ENCODE peak calls at places on chromosomes 2 and 18, in eight cellular contexts. N, B, H, U, F, R, P and Q are unnamed samples.
A peak's percentile ranks its signal among the peaks of the same experiment; 100 is the strongest.

GRCh38 chr2:27857417-27858172 is 32.6 kb downstream of the RBKS start:
- DNase-seq in P (no peak), R (peak; percentile 15), H (peak; percentile 93), U (peak; percentile 75), F (no peak), N (no peak), B (no peak), Q (peak; percentile 32)

GRCh38 chr2:143728498-143728897 is 599.3 kb downstream of the ARHGAP15 start:
- DNase-seq in P (no peak), B (no peak), U (no peak), F (no peak), H (peak; percentile 87), R (no peak), N (no peak), Q (no peak)

GRCh38 chr2:241163601-241164118 is 13.4 kb downstream of the PPP1R7 start:
- DNase-seq in P (no peak), R (no peak), H (no peak), F (no peak), B (no peak), U (no peak), N (no peak), Q (no peak)

GRCh38 chr2:206970589-206971375 is 31.5 kb downstream of the CPO start:
- DNase-seq in P (no peak), F (no peak), R (no peak), U (no peak), H (no peak), B (no peak), N (no peak), Q (no peak)

GRCh38 chr2:29015701-29016470 is 34.8 kb downstream of the TOGARAM2 start:
- DNase-seq in N (no peak), H (no peak), F (no peak), B (no peak), P (no peak), R (peak; percentile 16), U (no peak), Q (peak; percentile 95)

GRCh38 chr2:235542728-235543125 is 48.9 kb downstream of the AGAP1 start:
- DNase-seq in B (no peak), H (no peak), N (no peak), P (no peak), F (no peak), U (no peak), R (no peak), Q (no peak)

GRCh38 chr2:238403632-238404405 is 22.9 kb upstream of the ASB1 start:
- DNase-seq in N (no peak), P (no peak), B (no peak), R (no peak), F (no peak), H (no peak), U (no peak), Q (no peak)

GRCh38 chr18:11522992-11523391 is 86.4 kb upstream of the SLC35G4 start:
- DNase-seq in N (no peak), R (no peak), H (no peak), U (no peak), P (no peak), B (no peak), F (no peak), Q (no peak)

GRCh38 chr2:127061377-127062273 is 45.3 kb downstream of the BIN1 start:
- DNase-seq in B (no peak), N (no peak), U (peak; percentile 21), F (no peak), P (no peak), H (no peak), R (peak; percentile 81), Q (no peak)

GRCh38 chr18:21740474-21740723 is 193 bp upstream of the MIB1 start:
- DNase-seq in H (peak; percentile 83), N (peak; percentile 72), U (peak; percentile 94), P (no peak), R (peak; percentile 98), B (no peak), F (no peak), Q (no peak)

GRCh38 chr18:76406791-76407190 is 88.3 kb downstream of the ZNF516 start:
- DNase-seq in U (no peak), N (no peak), P (peak; percentile 28), H (no peak), F (no peak), R (no peak), B (no peak), Q (no peak)

GRCh38 chr18:23784811-23785245 is 95.6 kb downstream of the LAMA3 start:
- DNase-seq in P (no peak), H (peak; percentile 94), B (no peak), F (no peak), U (peak; percentile 81), N (peak; percentile 15), R (peak; percentile 66), Q (no peak)

GRCh38 chr18:77366725-77367641 is 117.3 kb downstream of the GALR1 start:
- DNase-seq in U (peak; percentile 26), H (peak; percentile 5), P (no peak), N (no peak), B (peak; percentile 76), F (no peak), R (peak; percentile 2), Q (peak; percentile 64)

GRCh38 chr2:177893880-177894279 is 178.7 kb downstream of the PDE11A start:
- DNase-seq in N (no peak), H (no peak), F (no peak), B (no peak), P (no peak), R (no peak), U (no peak), Q (no peak)

GRCh38 chr2:44805391-44805790 is 136.1 kb upstream of the SIX3 start:
- DNase-seq in H (no peak), F (no peak), U (no peak), R (no peak), P (no peak), N (no peak), B (no peak), Q (no peak)

GRCh38 chr2:195057001-195057400 is 600.0 kb upstream of the SLC39A10 start:
- DNase-seq in R (no peak), B (no peak), F (no peak), U (no peak), H (no peak), N (no peak), P (no peak), Q (no peak)

GRCh38 chr18:27382477-27383216 is 197.5 kb upstream of the CHST9 start:
- DNase-seq in R (no peak), H (no peak), F (no peak), B (peak; percentile 90), N (no peak), U (no peak), P (no peak), Q (no peak)

GRCh38 chr2:120797421-120798289 is 62.0 kb downstream of the GLI2 start:
- DNase-seq in R (no peak), U (peak; percentile 65), H (no peak), F (no peak), P (no peak), N (no peak), B (no peak), Q (no peak)

GRCh38 chr18:49447810-49448745 is 12.4 kb downstream of the DYM start:
- DNase-seq in N (no peak), U (peak; percentile 70), R (peak; percentile 79), P (no peak), F (peak; percentile 30), B (peak; percentile 36), H (peak; percentile 50), Q (peak; percentile 38)

GRCh38 chr2:137521653-137522052 is 442.6 kb upstream of the HNMT start:
- DNase-seq in R (no peak), F (no peak), H (no peak), B (peak; percentile 73), P (no peak), N (no peak), U (no peak), Q (no peak)

GRCh38 chr2:20496069-20496468 is 49.2 kb downstream of the RHOB start:
- DNase-seq in U (peak; percentile 83), H (peak; percentile 68), R (peak; percentile 38), B (no peak), P (no peak), N (peak; percentile 50), F (no peak), Q (no peak)

GRCh38 chr2:239227661-239228371 is 173.0 kb downstream of the HDAC4 start:
- DNase-seq in N (peak; percentile 20), R (peak; percentile 28), U (no peak), H (no peak), P (no peak), F (no peak), B (peak; percentile 18), Q (no peak)

GRCh38 chr2:229905601-229906000 is 16.2 kb downstream of the TRIP12 start:
- DNase-seq in H (no peak), F (no peak), U (no peak), N (no peak), R (no peak), B (no peak), P (no peak), Q (peak; percentile 63)

GRCh38 chr2:155908567-155908966 is 424.0 kb downstream of the NR4A2 start:
- DNase-seq in F (no peak), U (no peak), B (no peak), N (no peak), H (peak; percentile 28), P (no peak), R (no peak), Q (no peak)

GRCh38 chr2:235711527-235711926 is 217.7 kb downstream of the AGAP1 start:
- DNase-seq in N (no peak), F (no peak), R (no peak), P (no peak), H (no peak), U (no peak), B (no peak), Q (no peak)

GRCh38 chr2:219287569-219288265 is 8.6 kb downstream of the DNAJB2 start:
- DNase-seq in F (no peak), U (no peak), H (no peak), R (no peak), N (no peak), P (no peak), B (no peak), Q (no peak)

GRCh38 chr18:1361931-1362330 is 457.3 kb downstream of the ADCYAP1 start:
- DNase-seq in N (no peak), H (peak; percentile 1), B (no peak), R (no peak), P (no peak), F (no peak), U (no peak), Q (no peak)

GRCh38 chr2:1430491-1430890 is 17.2 kb downstream of the TPO start:
- DNase-seq in U (no peak), B (no peak), H (no peak), P (no peak), N (no peak), F (no peak), R (no peak), Q (no peak)

GRCh38 chr2:1625281-1626001 is 118.9 kb downstream of the PXDN start:
- DNase-seq in N (peak; percentile 40), R (peak; percentile 60), B (no peak), H (peak; percentile 99), U (peak; percentile 81), P (peak; percentile 1), F (no peak), Q (no peak)

GRCh38 chr2:200862532-200863000 is 1.9 kb downstream of the CLK1 start:
- DNase-seq in B (no peak), H (peak; percentile 82), P (peak; percentile 52), N (no peak), F (peak; percentile 75), U (peak; percentile 43), R (peak; percentile 67), Q (peak; percentile 47)

GRCh38 chr2:230953843-230954242 is 28.8 kb upstream of the GPR55 start:
- DNase-seq in B (no peak), U (no peak), N (no peak), F (no peak), P (no peak), H (no peak), R (no peak), Q (no peak)